ENCODE peak calls at places on chromosomes 16 and 17, in nine cellular contexts. J is hepatocyte; B is astrocyte of the spinal cord; I is fibroblast of pulmonary artery; Y is effector CD4-positive, alpha-beta T cell; C is neural progenitor cell; P is C1 segment of cervical spinal cord; Z is dermis microvascular lymphatic vessel endothelial cell; S is left ventricle myocardium superior. T is an unnamed sample.

GRCh38 chr17:75218121-75218520 is 12.6 kb downstream of the NUP85 start:
- DNase-seq in Y (no peak), C (no peak), I (no peak), B (no peak), S (no peak), Z (no peak), J (no peak), P (no peak), T (no peak)

GRCh38 chr16:61564741-61565140 is 471.5 kb downstream of the CDH8 start:
- DNase-seq in B (no peak), Y (no peak), Z (no peak), J (no peak), P (no peak), C (no peak), I (no peak), S (no peak), T (no peak)

GRCh38 chr17:73105448-73105847 is 13.0 kb upstream of the SLC39A11 start:
- DNase-seq in S (no peak), B (no peak), I (no peak), J (no peak), Y (no peak), Z (no peak), C (no peak), P (no peak), T (no peak)

GRCh38 chr16:83730812-83731211 is 77.0 kb upstream of the HSBP1 start:
- DNase-seq in P (no peak), B (no peak), J (no peak), Y (no peak), I (no peak), S (no peak), Z (no peak), C (no peak), T (no peak)

GRCh38 chr17:35117984-35118383 is 1.7 kb downstream of the RAD51D start:
- DNase-seq in B (peak), S (no peak), I (peak), Y (no peak), C (no peak), P (no peak), J (no peak), Z (peak), T (peak)

GRCh38 chr17:68596411-68596945 is 4.7 kb downstream of the FAM20A start:
- DNase-seq in S (no peak), P (no peak), J (no peak), Z (no peak), B (no peak), Y (no peak), C (no peak), I (no peak), T (no peak)

GRCh38 chr16:69188716-69189115 is 1.8 kb downstream of the SNTB2 start:
- DNase-seq in Y (no peak), I (peak), S (no peak), J (peak), P (no peak), Z (peak), C (peak), B (no peak), T (peak)

GRCh38 chr16:25014500-25015147 is 545 bp downstream of the ARHGAP17 start:
- DNase-seq in Z (peak), C (peak), S (peak), J (peak), Y (peak), I (peak), P (peak), B (peak), T (peak)

GRCh38 chr17:77803726-77804125 is 154.8 kb upstream of the TNRC6C start:
- DNase-seq in I (no peak), Z (no peak), C (no peak), J (no peak), Y (no peak), P (no peak), S (no peak), B (no peak), T (no peak)

GRCh38 chr16:86142801-86143236 is 243.9 kb downstream of the IRF8 start:
- DNase-seq in Z (no peak), P (no peak), S (no peak), B (no peak), Y (no peak), J (no peak), C (no peak), I (no peak), T (peak)

GRCh38 chr17:17921192-17922082 is 50.8 kb downstream of the TOM1L2 start:
- DNase-seq in P (no peak), I (peak), C (peak), Z (peak), S (peak), Y (no peak), J (peak), B (peak), T (peak)

GRCh38 chr16:29729116-29729521 is 16.7 kb downstream of the C16orf54 start:
- DNase-seq in J (peak), I (peak), Y (no peak), P (no peak), Z (peak), B (peak), C (peak), S (no peak), T (peak)

GRCh38 chr16:75087040-75087979 is 29.3 kb downstream of the LDHD start:
- DNase-seq in B (peak), C (no peak), S (peak), Z (peak), Y (no peak), P (no peak), J (peak), I (peak), T (peak)

GRCh38 chr17:27403480-27404005 is 52.7 kb upstream of the KSR1 start:
- DNase-seq in B (no peak), C (no peak), I (no peak), J (no peak), P (no peak), S (no peak), Y (no peak), Z (no peak), T (no peak)

GRCh38 chr17:45742251-45742650 is 41.9 kb upstream of the CRHR1 start:
- DNase-seq in S (no peak), J (no peak), Y (no peak), C (no peak), B (no peak), Z (no peak), I (no peak), P (no peak), T (no peak)

GRCh38 chr16:83706394-83706793 is 101.4 kb upstream of the HSBP1 start:
- DNase-seq in P (no peak), J (no peak), C (no peak), Y (no peak), S (no peak), Z (no peak), B (no peak), I (no peak), T (peak)

GRCh38 chr16:25097304-25097988 is 14.1 kb upstream of the LCMT1 start:
- DNase-seq in Z (no peak), J (no peak), Y (no peak), P (no peak), S (no peak), I (no peak), C (no peak), B (peak), T (peak)

GRCh38 chr16:89495121-89495520 is 4.8 kb upstream of the ANKRD11 start:
- DNase-seq in S (no peak), C (no peak), Z (no peak), B (peak), I (peak), J (no peak), Y (no peak), P (no peak), T (peak)

GRCh38 chr16:89505204-89506112 is 2.7 kb upstream of the SPG7 start:
- DNase-seq in I (peak), Y (peak), P (peak), Z (peak), S (peak), C (no peak), B (peak), J (peak), T (peak)

GRCh38 chr17:66755101-66755943 is 79.6 kb upstream of the CACNG5 start:
- DNase-seq in Y (no peak), C (no peak), J (no peak), P (no peak), Z (no peak), B (no peak), I (no peak), S (no peak), T (no peak)

GRCh38 chr17:6591599-6592158 is 35.3 kb upstream of the PITPNM3 start:
- DNase-seq in I (peak), B (peak), J (no peak), Z (no peak), P (no peak), Y (no peak), S (no peak), C (no peak), T (peak)

GRCh38 chr16:88770459-88771293 is 14.3 kb downstream of the PIEZO1 start:
- DNase-seq in Y (no peak), C (peak), B (peak), Z (peak), S (peak), I (peak), P (no peak), J (peak), T (peak)

GRCh38 chr17:6502871-6503509 is 53.4 kb downstream of the PITPNM3 start:
- DNase-seq in S (no peak), Y (no peak), I (no peak), B (no peak), J (no peak), Z (no peak), C (no peak), P (no peak), T (no peak)

GRCh38 chr16:73231379-73231778 is 183.5 kb upstream of the ZFHX3 start:
- DNase-seq in P (no peak), C (no peak), B (no peak), I (no peak), J (no peak), Z (no peak), S (no peak), Y (no peak), T (no peak)

GRCh38 chr17:75013077-75013391 is 564 bp downstream of the MRPL58 start:
- DNase-seq in Y (no peak), C (no peak), J (no peak), I (no peak), S (no peak), P (no peak), Z (no peak), B (no peak), T (no peak)

GRCh38 chr17:37425268-37425667 is 18.6 kb downstream of the TADA2A start:
- DNase-seq in J (no peak), B (no peak), I (no peak), Z (no peak), C (no peak), Y (no peak), S (no peak), P (no peak), T (no peak)

GRCh38 chr16:83723244-83723643 is 84.5 kb upstream of the HSBP1 start:
- DNase-seq in C (no peak), J (no peak), P (no peak), Y (no peak), S (no peak), B (no peak), I (no peak), Z (no peak), T (no peak)

GRCh38 chr16:4344659-4345438 is 6.3 kb downstream of the PAM16 start:
- DNase-seq in Y (no peak), Z (no peak), C (no peak), S (no peak), J (no peak), P (no peak), B (peak), I (no peak), T (peak)

GRCh38 chr16:53756329-53756996 is 52.5 kb downstream of the FTO start:
- DNase-seq in S (no peak), C (peak), Y (no peak), B (no peak), P (no peak), I (no peak), Z (no peak), J (no peak), T (peak)

T was measured in fibroblast of lung.